ENCODE peak calls at places on chromosomes 1 and 21, in nine cellular contexts. Q, M, K, Y, E, T, L, F and U are unnamed samples.

GRCh38 chr21:44911384-44912157 is 9.1 kb downstream of the ITGB2 start:
- DNase-seq in Q (no peak), K (peak), L (peak), M (no peak), Y (no peak), T (no peak), E (peak), F (peak), U (peak)

GRCh38 chr1:89945852-89946476 is 48.9 kb upstream of the ZNF326 start:
- DNase-seq in L (no peak), Y (no peak), K (peak), M (no peak), T (no peak), F (no peak), E (no peak), Q (no peak), U (no peak)

GRCh38 chr1:155006601-155007101 is 4.0 kb downstream of the ZBTB7B start:
- DNase-seq in E (no peak), Q (no peak), T (peak), Y (no peak), K (no peak), L (no peak), F (no peak), M (no peak), U (no peak)

GRCh38 chr1:109371271-109371739 is 26.4 kb downstream of the SORT1 start:
- DNase-seq in F (no peak), K (no peak), L (peak), Y (no peak), Q (no peak), T (peak), M (no peak), E (no peak), U (peak)

GRCh38 chr1:183694636-183695035 is 41.5 kb upstream of the APOBEC4 start:
- DNase-seq in L (no peak), K (no peak), Y (no peak), M (no peak), T (no peak), Q (no peak), F (no peak), E (no peak), U (no peak)

GRCh38 chr1:150511551-150511950 is 3.6 kb downstream of the ECM1 start:
- DNase-seq in F (peak), E (no peak), L (no peak), T (no peak), Y (no peak), M (no peak), K (no peak), Q (no peak), U (no peak)

GRCh38 chr1:109322974-109323373 is 16.2 kb upstream of the MYBPHL start:
- DNase-seq in E (no peak), M (no peak), F (no peak), T (no peak), L (no peak), K (no peak), Q (no peak), Y (no peak), U (no peak)

GRCh38 chr1:21324368-21325137 is 34.3 kb upstream of the ECE1 start:
- DNase-seq in Q (peak), L (peak), Y (no peak), M (no peak), E (peak), T (peak), K (peak), F (peak), U (peak)

GRCh38 chr1:204591473-204592090 is 75.4 kb downstream of the MDM4 start:
- DNase-seq in Y (no peak), Q (peak), T (peak), K (peak), E (no peak), M (peak), L (no peak), F (no peak), U (no peak)

GRCh38 chr21:36127977-36128376 is 6.9 kb upstream of the CBR3 start:
- DNase-seq in F (no peak), K (no peak), L (no peak), M (no peak), E (no peak), T (no peak), Q (no peak), Y (no peak), U (no peak)

GRCh38 chr21:28207776-28208175 is 784.9 kb downstream of the LTN1 start:
- DNase-seq in M (no peak), E (peak), T (peak), Y (no peak), F (no peak), K (no peak), Q (peak), L (no peak), U (no peak)

GRCh38 chr21:37063433-37063832 is 9.4 kb downstream of the PIGP start:
- DNase-seq in T (no peak), K (no peak), Q (no peak), L (no peak), M (no peak), E (peak), Y (no peak), F (no peak), U (no peak)

GRCh38 chr1:65793359-65793732 is 651 bp downstream of the PDE4B start:
- DNase-seq in E (peak), L (no peak), F (no peak), T (no peak), Q (no peak), K (no peak), M (no peak), Y (peak), U (no peak)

GRCh38 chr1:76153856-76154212 is 79.3 kb downstream of the ST6GALNAC3 start:
- DNase-seq in F (no peak), E (no peak), Q (no peak), K (no peak), Y (no peak), M (no peak), T (no peak), L (no peak), U (no peak)

GRCh38 chr1:31936966-31937299 is 1.2 kb downstream of the PTP4A2 start:
- DNase-seq in F (no peak), Q (no peak), K (no peak), E (no peak), M (no peak), L (no peak), T (no peak), Y (no peak), U (no peak)

GRCh38 chr1:70504176-70504820 is 93.2 kb downstream of the CTH start:
- DNase-seq in E (peak), L (no peak), T (peak), Q (no peak), M (no peak), K (peak), Y (no peak), F (no peak), U (no peak)

GRCh38 chr21:44927587-44928461 is 7.1 kb upstream of the ITGB2 start:
- DNase-seq in E (no peak), F (peak), K (peak), L (no peak), Q (no peak), M (no peak), T (peak), Y (no peak), U (peak)

GRCh38 chr1:161791889-161792655 is 26.0 kb downstream of the ATF6 start:
- DNase-seq in F (no peak), Y (no peak), M (no peak), L (no peak), E (no peak), T (peak), Q (no peak), K (no peak), U (no peak)

GRCh38 chr1:85748120-85748519 is 39.9 kb upstream of the ZNHIT6 start:
- DNase-seq in L (no peak), Y (no peak), M (no peak), K (no peak), E (no peak), Q (no peak), T (no peak), F (no peak), U (no peak)

GRCh38 chr1:183783896-183784637 is 20.9 kb upstream of the RGL1 start:
- DNase-seq in E (no peak), F (no peak), Y (no peak), L (peak), Q (peak), M (no peak), K (peak), T (peak), U (no peak)

GRCh38 chr1:66553846-66554245 is 19.9 kb downstream of the SGIP1 start:
- DNase-seq in T (no peak), Y (no peak), F (no peak), M (no peak), E (no peak), Q (no peak), K (no peak), L (no peak), U (no peak)

GRCh38 chr1:15916417-15916816 is 59.5 kb downstream of the ZBTB17 start:
- DNase-seq in L (no peak), F (no peak), E (no peak), M (no peak), Y (no peak), Q (no peak), K (no peak), T (no peak), U (no peak)

GRCh38 chr1:89269277-89269676 is 3.4 kb downstream of the GBP5 start:
- DNase-seq in M (no peak), T (no peak), F (no peak), K (no peak), E (no peak), L (no peak), Q (no peak), Y (no peak), U (no peak)

DNA sequence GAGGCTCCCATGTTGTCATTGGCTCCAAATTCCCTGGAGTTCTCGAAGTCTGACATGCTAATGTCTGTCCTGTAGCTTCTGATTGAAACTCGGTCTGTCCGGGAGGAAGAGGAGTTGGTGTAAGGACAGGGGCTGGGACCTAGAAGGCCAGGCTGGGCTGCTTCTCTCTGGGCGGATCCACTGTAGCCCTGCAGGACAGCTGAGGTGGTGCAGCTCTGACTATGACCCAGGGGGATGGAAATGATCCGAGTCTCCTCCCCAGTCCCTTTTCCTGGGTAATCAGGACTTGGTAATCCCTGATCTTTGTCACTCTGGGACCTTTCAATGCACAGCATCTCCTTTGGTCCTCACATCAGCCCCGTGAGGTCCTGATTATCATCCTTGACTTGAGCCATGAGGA is 10.0 kb upstream of the FCMR start:
- DNase-seq in T (no peak), M (no peak), Q (no peak), K (no peak), Y (peak), L (no peak), F (no peak), E (no peak), U (no peak)
- TF ChIP-seq CTCF in T (peak), M (no peak), Q (peak), K (no peak), Y (no peak), L (no peak), F (no peak), E (no peak), U (no peak)

GRCh38 chr1:244272471-244273261 is 179.0 kb downstream of the ADSS2 start:
- DNase-seq in K (peak), M (peak), Q (peak), T (peak), L (peak), Y (peak), F (no peak), E (peak), U (peak)
- TF ChIP-seq CTCF in K (peak), M (peak), Q (peak), T (peak), L (peak), Y (peak), F (peak), E (peak), U (peak)

DNA sequence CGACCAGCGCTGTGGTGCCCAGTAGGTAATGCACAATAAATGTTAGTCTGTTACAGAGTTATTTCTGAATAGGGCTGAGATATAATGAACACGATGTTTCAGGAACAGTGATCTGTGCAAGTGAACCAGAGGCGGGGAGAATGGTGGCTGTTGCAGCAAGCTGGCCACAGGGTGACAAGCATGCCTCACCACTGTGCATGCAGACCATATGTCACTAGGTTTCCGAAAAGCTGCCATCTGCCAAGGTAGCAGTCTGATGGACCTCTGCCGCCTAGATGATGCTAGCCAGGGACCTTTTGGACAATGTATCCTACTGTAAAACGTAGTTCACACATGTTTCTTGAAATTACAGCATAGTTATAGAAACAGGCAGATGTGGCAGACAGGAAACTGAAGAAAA is 204.3 kb upstream of the RRP15 start:
- DNase-seq in L (no peak), T (no peak), K (no peak), E (no peak), Y (no peak), M (no peak), Q (no peak), F (no peak), U (no peak)
- TF ChIP-seq CTCF in L (no peak), T (no peak), K (no peak), E (no peak), Y (no peak), M (no peak), Q (no peak), F (no peak), U (no peak)

DNA sequence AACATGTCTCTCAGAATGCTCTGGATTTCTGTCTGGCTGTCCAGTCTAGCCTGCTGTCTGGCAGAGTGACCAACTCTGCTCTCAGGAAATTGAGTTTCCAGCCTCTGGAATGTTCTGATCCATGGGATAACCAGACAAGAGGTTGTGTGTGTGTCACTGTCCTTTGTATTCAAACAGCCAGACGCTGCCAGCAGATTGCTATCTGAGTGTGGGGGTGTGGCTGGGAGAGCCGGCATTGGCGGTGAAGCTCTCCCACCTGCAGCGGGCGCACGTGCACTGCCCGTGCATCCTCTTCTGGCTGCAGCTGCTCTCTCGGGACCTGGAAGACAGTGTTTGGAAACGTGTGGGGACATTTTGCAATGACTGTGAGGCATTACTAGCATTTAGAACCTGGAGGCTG is 26.1 kb downstream of the PKP1 start:
- DNase-seq in E (peak), M (no peak), Q (no peak), L (peak), T (peak), K (peak), Y (peak), F (peak), U (no peak)
- TF ChIP-seq CTCF in E (peak), M (no peak), Q (peak), L (no peak), T (no peak), K (no peak), Y (no peak), F (peak), U (no peak)

GRCh38 chr1:75127916-75128717 is 6.1 kb upstream of the LHX8 start:
- DNase-seq in M (no peak), E (no peak), Y (no peak), K (no peak), Q (no peak), T (no peak), L (no peak), F (no peak), U (no peak)
- TF ChIP-seq CTCF in M (no peak), E (no peak), Y (no peak), K (no peak), Q (no peak), T (no peak), L (no peak), F (no peak), U (no peak)

DNA sequence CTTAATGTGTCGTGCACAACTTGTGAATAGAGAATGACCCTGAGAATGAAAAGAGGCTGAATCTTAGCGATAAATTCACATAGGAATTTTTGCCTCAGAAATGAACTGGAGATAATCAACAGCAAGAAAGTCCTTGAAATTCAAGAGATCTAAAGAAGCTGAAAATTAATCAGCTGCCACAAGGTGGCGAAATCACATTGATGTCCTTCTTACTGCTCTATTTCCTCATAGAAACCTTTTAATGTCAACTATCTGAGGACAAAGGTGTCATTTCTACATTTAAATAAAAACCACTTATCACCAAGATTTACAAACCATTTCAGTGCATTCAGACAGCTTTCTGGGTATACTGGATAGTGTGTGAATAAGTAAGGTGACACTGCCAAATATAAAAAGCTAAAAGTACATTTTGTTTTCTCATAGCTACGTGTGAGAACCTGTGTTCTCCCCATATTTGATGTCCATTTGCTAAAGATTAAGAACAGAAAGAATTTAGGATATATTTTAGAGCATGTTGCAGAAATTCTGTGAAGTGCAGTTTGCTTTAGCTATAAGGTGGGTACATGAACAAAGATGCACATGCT is 485.3 kb upstream of the PTBP2 start:
- DNase-seq in T (peak), K (peak), E (peak), F (no peak), Q (peak), Y (peak), L (peak), M (peak), U (no peak)
- TF ChIP-seq CTCF in T (peak), K (peak), E (peak), F (peak), Q (peak), Y (peak), L (peak), M (peak), U (peak)

DNA sequence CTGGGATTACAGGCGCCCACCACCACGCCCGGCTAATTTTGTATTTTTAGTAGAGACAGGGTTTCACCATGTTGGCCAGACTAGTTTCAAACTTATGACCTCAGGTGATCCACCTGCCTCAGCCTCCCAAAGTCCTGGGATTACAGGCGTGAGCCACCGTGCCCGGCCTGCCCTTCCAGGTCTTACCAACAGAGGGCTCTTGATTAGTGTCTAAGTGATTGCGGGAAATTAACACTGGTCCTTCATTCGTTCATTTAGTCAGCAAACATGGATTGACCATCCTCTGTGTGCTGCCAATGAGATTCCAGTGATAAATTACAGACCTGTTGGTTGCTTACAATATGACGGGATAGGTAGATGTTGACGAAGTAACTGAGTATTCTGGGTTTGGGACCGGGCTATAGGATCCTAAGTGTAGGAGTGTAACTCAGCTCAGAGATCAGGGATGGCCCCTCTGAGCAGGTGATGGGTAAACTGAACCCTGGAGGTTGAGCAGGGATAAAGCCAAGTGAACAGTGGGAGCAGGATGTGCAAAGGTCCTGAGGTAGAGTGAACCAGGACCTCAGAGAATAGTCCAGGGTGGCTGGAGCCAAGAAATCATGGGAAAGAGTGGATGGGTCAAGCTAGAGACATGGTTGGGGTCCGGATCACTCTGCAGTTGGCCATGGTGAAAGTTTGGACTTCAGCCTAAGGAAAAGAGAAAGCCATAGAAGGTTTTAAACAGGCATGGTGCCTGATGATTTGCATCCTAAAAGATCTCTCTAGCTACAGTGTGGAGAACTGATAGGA is 171.2 kb downstream of the KAZN start:
- DNase-seq in F (no peak), K (no peak), T (no peak), L (no peak), Y (peak), E (no peak), Q (no peak), M (no peak), U (no peak)
- TF ChIP-seq CTCF in F (no peak), K (no peak), T (no peak), L (no peak), Y (peak), E (peak), Q (no peak), M (no peak), U (peak)

GRCh38 chr1:228866498-228866897 is 131.2 kb downstream of the RHOU start:
- DNase-seq in L (no peak), Q (no peak), E (peak), M (no peak), T (peak), Y (no peak), K (no peak), F (no peak), U (no peak)
- TF ChIP-seq CTCF in L (no peak), Q (no peak), E (no peak), M (no peak), T (no peak), Y (no peak), K (no peak), F (no peak), U (no peak)

DNA sequence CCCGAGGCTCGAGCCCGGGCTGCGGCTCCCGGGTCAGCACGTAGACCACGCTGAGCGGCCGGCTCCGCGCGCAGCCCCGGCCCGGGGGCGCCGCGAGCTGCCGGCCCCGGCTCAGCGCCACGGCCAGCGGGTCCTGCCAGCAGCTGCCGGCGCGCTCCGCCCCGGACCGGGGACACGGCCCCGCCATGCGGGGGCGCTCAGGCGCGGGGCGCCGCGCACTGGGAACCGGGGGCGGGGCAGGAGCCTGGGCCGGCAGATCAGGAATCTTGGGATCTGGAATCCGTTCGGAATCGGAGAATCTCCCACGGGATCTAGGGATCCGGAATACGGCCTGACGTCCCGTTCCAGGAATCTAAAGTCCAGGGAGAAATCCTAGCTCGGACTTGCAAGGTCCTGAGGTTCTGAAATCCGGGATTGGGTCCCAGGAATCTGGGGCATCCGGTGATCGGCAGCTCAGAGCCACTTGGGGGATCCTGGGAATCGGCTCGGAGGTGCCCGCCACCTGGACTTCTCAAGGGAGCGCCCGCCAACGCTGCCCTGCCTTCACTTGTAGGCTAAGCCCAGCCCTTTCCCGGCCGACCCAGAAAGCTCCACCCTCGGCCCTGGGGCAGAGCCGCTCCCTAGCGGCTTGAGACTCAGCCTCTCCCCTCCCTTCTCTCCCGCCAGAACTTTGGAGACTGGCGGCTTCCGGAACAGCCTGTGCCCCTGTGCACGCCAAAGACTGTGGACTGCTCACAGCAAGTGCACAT is at the start of gene MAP3K6:
- DNase-seq in F (peak), L (peak), E (peak), Q (peak), M (no peak), K (peak), T (peak), Y (peak), U (no peak)
- TF ChIP-seq CTCF in F (peak), L (peak), E (peak), Q (peak), M (peak), K (no peak), T (no peak), Y (no peak), U (peak)